ENCODE peak calls at places on chromosomes 16 and 17, in nine cellular contexts. E, J, N, Q, H, U, P, F and L are unnamed samples.

GRCh38 chr17:32143525-32143865 is 1.2 kb downstream of the RHOT1 start:
- DNase-seq in E (no peak), J (no peak), N (no peak), Q (no peak), H (no peak), U (no peak), P (no peak), F (no peak), L (no peak)

GRCh38 chr17:53353919-53354351 is 468.8 kb upstream of the KIF2B start:
- DNase-seq in E (no peak), J (peak; percentile 1), N (no peak), Q (no peak), H (peak; percentile 33), U (no peak), P (no peak), F (no peak), L (no peak)

GRCh38 chr17:65723356-65723928 is 162.0 kb upstream of the AXIN2 start:
- DNase-seq in E (no peak), J (no peak), N (no peak), Q (no peak), H (no peak), U (no peak), P (peak; percentile 55), F (no peak), L (no peak)

GRCh38 chr17:2595200-2595599 is 1.7 kb downstream of the PAFAH1B1 start:
- DNase-seq in E (no peak), J (no peak), N (no peak), Q (no peak), H (no peak), U (no peak), P (no peak), F (no peak), L (no peak)

GRCh38 chr17:292016-292415 is 60.6 kb downstream of the RPH3AL start:
- DNase-seq in E (no peak), J (no peak), N (peak; percentile 28), Q (no peak), H (no peak), U (no peak), P (no peak), F (peak; percentile 15), L (no peak)

GRCh38 chr16:2163211-2163881 is 7.8 kb downstream of the TRAF7 start:
- DNase-seq in E (no peak), J (no peak), N (no peak), Q (no peak), H (no peak), U (no peak), P (no peak), F (no peak), L (no peak)

GRCh38 chr16:2811703-2812471 is 5.2 kb upstream of the PRSS21 start:
- DNase-seq in E (no peak), J (no peak), N (peak; percentile 32), Q (no peak), H (no peak), U (no peak), P (no peak), F (no peak), L (no peak)

GRCh38 chr16:12358898-12359297 is 382.4 kb downstream of the SNX29 start:
- DNase-seq in E (no peak), J (no peak), N (no peak), Q (no peak), H (no peak), U (no peak), P (no peak), F (no peak), L (no peak)

GRCh38 chr16:80197790-80198201 is 343.0 kb upstream of the DYNLRB2 start:
- DNase-seq in E (no peak), J (no peak), N (no peak), Q (no peak), H (no peak), U (no peak), P (peak; percentile 86), F (no peak), L (no peak)

GRCh38 chr17:46865100-46865499 is 13.7 kb downstream of the WNT9B start:
- DNase-seq in E (no peak), J (peak; percentile 38), N (no peak), Q (no peak), H (no peak), U (no peak), P (peak; percentile 25), F (no peak), L (no peak)

GRCh38 chr16:30662449-30662848 is 4.2 kb downstream of the FBRS start:
- DNase-seq in E (no peak), J (no peak), N (no peak), Q (no peak), H (no peak), U (no peak), P (no peak), F (no peak), L (no peak)

DNA sequence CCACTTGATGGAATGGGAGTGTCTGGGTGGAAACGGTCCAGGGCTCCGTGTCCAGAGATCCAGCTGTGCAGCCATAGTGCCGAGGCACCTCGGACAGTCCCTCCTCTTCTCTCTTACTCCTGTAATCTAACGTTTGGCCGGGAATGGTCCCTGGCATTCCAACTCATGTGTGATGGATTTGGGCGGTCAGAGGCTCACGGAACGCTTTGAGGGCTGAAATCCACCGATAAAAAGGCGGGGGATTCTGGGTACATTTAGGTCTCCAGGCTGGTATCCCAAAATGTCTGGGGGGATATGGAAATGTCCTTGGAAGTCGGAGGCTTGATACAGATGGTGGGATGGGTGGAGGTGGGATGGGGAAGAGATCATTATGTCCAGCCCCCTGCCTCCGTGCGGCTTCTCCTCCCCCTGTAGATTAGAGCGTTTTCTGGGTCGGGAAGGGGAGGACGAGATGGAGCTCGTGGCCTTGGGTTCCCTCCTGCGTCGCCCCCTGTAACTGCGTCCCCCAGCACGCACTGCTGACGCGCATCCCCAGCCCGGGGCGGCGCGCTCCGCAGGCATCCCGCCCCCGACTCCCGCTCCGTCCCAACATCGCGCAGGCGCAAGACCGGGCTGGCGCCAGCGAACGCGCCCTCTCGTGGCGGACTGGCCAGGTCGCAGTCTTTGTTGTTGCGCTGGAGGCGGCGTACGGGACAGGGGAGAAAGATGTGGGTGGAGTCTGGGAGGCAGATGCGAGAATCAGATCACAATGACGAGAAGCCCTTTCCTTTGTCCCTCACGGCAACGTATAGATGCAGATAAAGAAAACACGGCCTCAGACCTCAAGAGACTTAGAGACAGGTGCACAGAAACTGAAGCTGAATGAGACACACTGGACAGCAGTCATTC is 4.5 kb upstream of the SGCA start:
- DNase-seq in E (peak; percentile 93), J (peak; percentile 96), N (peak; percentile 92), Q (peak; percentile 94), H (peak; percentile 82), U (peak; percentile 97), P (peak; percentile 97), F (peak; percentile 94), L (peak; percentile 98)
- TF ChIP-seq CTCF in E (peak; percentile 82), J (peak; percentile 74), N (peak; percentile 93), Q (peak; percentile 91), H (peak; percentile 89), U (peak; percentile 94), P (peak; percentile 92), F (peak; percentile 86), L (peak; percentile 90)

DNA sequence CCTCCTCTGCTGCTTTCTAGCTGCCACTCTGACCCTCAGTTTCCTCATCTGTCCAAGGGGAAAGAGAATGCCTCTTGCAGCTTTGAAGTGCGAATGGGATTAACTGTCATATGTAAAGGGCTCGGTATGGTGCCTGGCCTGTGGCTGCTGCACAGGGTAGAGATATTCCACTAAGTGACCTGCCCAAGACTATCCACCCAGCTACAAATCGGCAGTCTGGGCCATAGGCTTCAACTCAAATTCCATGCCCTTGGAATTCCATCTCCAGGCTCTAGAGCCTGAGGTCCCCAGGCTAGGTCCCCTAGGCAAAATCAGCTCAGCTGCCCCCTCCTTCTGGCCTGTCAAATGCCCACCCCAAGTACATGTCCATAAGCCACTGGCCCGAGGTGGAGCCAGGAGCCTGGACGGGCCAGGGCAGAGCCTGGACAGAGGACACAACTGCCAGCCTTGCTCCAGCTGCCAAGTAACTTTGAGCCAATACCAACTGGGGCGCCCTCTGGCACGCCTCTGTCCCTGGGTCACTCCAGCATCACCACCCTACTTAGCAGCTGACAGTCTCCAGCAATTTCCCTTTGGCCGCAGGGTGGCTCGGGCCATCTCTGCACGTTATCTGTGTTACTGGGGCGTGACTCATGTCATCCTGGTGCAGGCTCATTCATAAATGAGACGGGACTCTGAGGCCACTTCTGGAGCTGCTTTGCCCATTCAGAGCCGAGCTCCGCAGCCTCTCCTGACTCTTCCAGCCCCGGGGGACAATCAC is 57.1 kb downstream of the SDK2 start:
- DNase-seq in E (no peak), J (no peak), N (no peak), Q (peak; percentile 28), H (no peak), U (no peak), P (no peak), F (peak; percentile 43), L (no peak)
- TF ChIP-seq CTCF in E (no peak), J (no peak), N (no peak), Q (no peak), H (no peak), U (no peak), P (no peak), F (no peak), L (no peak)

DNA sequence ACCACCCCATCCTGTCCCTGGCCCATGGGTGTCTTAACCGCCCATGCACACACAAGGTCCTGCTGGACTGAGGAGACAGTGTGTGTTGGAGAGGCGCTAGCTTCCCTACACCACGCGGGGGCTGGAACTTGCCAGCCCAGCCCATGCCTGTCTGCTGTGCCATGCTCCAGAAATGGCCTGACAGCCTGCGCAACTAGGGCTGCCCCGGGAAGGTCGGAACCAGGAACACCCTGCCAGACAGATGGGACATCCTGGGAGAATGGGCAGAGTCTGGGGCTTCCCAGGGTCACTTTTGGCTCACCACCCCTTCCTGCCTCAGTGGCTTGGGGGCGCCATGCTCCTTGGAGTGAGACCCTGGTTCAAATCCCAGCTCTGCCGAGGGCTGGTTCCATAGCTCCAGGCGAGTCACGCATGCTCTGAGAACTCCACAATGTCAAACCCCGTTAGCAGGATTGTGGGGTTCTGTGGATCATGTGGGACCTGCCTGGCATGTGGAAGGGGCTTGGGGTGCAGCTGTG is 36.2 kb downstream of the SREBF1 start:
- DNase-seq in E (no peak), J (no peak), N (no peak), Q (no peak), H (no peak), U (no peak), P (no peak), F (no peak), L (no peak)
- TF ChIP-seq CTCF in E (no peak), J (peak; percentile 17), N (no peak), Q (no peak), H (no peak), U (no peak), P (no peak), F (no peak), L (no peak)

GRCh38 chr17:72920513-72920912 is 172.0 kb downstream of the SLC39A11 start:
- DNase-seq in E (no peak), J (no peak), N (no peak), Q (no peak), H (no peak), U (no peak), P (no peak), F (no peak), L (no peak)
- TF ChIP-seq CTCF in E (no peak), J (no peak), N (no peak), Q (no peak), H (no peak), U (no peak), P (no peak), F (no peak), L (no peak)

DNA sequence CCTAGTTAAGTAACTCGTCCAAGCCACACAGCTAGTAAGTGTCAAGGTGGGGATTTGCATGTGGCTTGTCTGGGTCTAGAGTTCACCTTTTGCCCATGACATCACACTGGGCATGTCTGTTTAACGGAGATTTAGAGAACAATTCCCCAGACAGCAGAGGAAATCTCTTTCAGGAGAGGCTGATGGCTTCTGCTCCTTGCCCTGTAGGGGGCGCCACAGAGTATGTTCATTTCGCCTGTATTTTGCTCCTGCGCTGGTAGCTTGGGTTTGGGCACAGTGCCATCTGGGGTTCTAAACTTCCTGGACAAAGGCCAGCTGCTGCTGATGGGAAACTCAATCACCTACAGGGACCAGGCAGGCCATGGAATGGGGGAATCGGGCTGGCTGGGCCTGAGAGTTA is 20.4 kb downstream of the OTOA start:
- DNase-seq in E (no peak), J (peak; percentile 72), N (no peak), Q (no peak), H (no peak), U (peak; percentile 33), P (no peak), F (no peak), L (no peak)
- TF ChIP-seq CTCF in E (no peak), J (peak; percentile 93), N (peak; percentile 40), Q (peak; percentile 11), H (no peak), U (peak; percentile 67), P (peak; percentile 28), F (peak; percentile 6), L (peak; percentile 75)